ENCODE peak calls at places on chromosomes 11 and 22, in five cellular contexts. D is astrocyte of the spinal cord; S is mammary epithelial cell; E is HFF-Myc; C is CD4-positive, alpha-beta T cell. I is an unnamed sample.
A peak's percentile ranks its signal among the peaks of the same experiment; 100 is the strongest.

GRCh38 chr11:102560555-102561011 is 30.0 kb upstream of the MMP7 start:
- DNase-seq in D (peak; percentile 88), S (peak; percentile 85), E (peak; percentile 42), C (no peak), I (no peak)

GRCh38 chr22:20550851-20551744 is 43.7 kb downstream of the MED15 start:
- DNase-seq in D (peak; percentile 71), S (no peak), E (no peak), C (peak; percentile 47), I (peak; percentile 44)

GRCh38 chr22:22750335-22751042 is 106.1 kb downstream of the GGTLC2 start:
- DNase-seq in D (no peak), S (no peak), E (no peak), C (no peak), I (no peak)

GRCh38 chr11:13308704-13309103 is 31.1 kb downstream of the BMAL1 start:
- DNase-seq in D (no peak), S (no peak), E (no peak), C (no peak), I (no peak)

GRCh38 chr11:19982761-19983495 is 177.3 kb downstream of the DBX1 start:
- DNase-seq in D (peak; percentile 43), S (no peak), E (no peak), C (no peak), I (no peak)

GRCh38 chr11:116955949-116956348 is 118.5 kb upstream of the APOA1 start:
- DNase-seq in D (no peak), S (no peak), E (no peak), C (no peak), I (no peak)

GRCh38 chr22:40953446-40953845 is 2.3 kb downstream of the RBX1 start:
- DNase-seq in D (no peak), S (no peak), E (no peak), C (no peak), I (no peak)

GRCh38 chr11:34331329-34331728 is 26.5 kb downstream of the ABTB2 start:
- DNase-seq in D (peak; percentile 86), S (peak; percentile 62), E (peak; percentile 75), C (no peak), I (no peak)

GRCh38 chr11:1181858-1182535 is 24.2 kb downstream of the MUC5AC start:
- DNase-seq in D (no peak), S (no peak), E (no peak), C (no peak), I (no peak)

GRCh38 chr11:9060700-9061111 is 30.7 kb downstream of the SCUBE2 start:
- DNase-seq in D (no peak), S (no peak), E (no peak), C (no peak), I (no peak)

GRCh38 chr22:28171135-28171534 is 252.1 kb upstream of the PITPNB start:
- DNase-seq in D (peak; percentile 16), S (no peak), E (no peak), C (no peak), I (no peak)

GRCh38 chr11:112012877-112013276 is 12.3 kb upstream of the DLAT start:
- DNase-seq in D (peak; percentile 35), S (no peak), E (no peak), C (no peak), I (no peak)

GRCh38 chr22:48338793-48339705 is 1488.6 kb downstream of the BRD1 start:
- DNase-seq in D (no peak), S (no peak), E (no peak), C (no peak), I (no peak)

GRCh38 chr11:88208742-88209141 is 33.5 kb upstream of the RAB38 start:
- DNase-seq in D (no peak), S (peak; percentile 4), E (no peak), C (no peak), I (no peak)

GRCh38 chr11:86477495-86478155 is 102.9 kb downstream of the CCDC81 start:
- DNase-seq in D (peak; percentile 82), S (no peak), E (no peak), C (no peak), I (no peak)

GRCh38 chr11:134756811-134757540 is 344.9 kb upstream of the B3GAT1 start:
- DNase-seq in D (no peak), S (no peak), E (no peak), C (no peak), I (no peak)

GRCh38 chr11:1851437-1852180 is 1.3 kb upstream of the LSP1 start:
- DNase-seq in D (no peak), S (no peak), E (no peak), C (no peak), I (no peak)

GRCh38 chr11:27184458-27185312 is 144.1 kb downstream of the BBOX1 start:
- DNase-seq in D (no peak), S (peak; percentile 30), E (no peak), C (no peak), I (no peak)

GRCh38 chr11:48109046-48109666 is 107.5 kb upstream of the OR4B1 start:
- DNase-seq in D (peak; percentile 64), S (peak; percentile 35), E (no peak), C (no peak), I (no peak)

GRCh38 chr11:111456086-111456858 is 55.9 kb downstream of the BTG4 start:
- DNase-seq in D (no peak), S (no peak), E (no peak), C (no peak), I (no peak)

GRCh38 chr11:1921576-1922141 is 2.2 kb downstream of the TNNT3 start:
- DNase-seq in D (no peak), S (no peak), E (no peak), C (no peak), I (no peak)

GRCh38 chr11:1102221-1102971 is 27.7 kb downstream of the MUC2 start:
- DNase-seq in D (no peak), S (no peak), E (no peak), C (no peak), I (no peak)

GRCh38 chr11:133953999-133954398 is 2.8 kb downstream of the IGSF9B start:
- DNase-seq in D (no peak), S (no peak), E (no peak), C (no peak), I (no peak)

GRCh38 chr22:44668190-44668885 is 33.7 kb upstream of the PRR5 start:
- DNase-seq in D (no peak), S (no peak), E (no peak), C (peak; percentile 18), I (no peak)

GRCh38 chr22:24144056-24144455 is 37.2 kb upstream of the SUSD2 start:
- DNase-seq in D (no peak), S (no peak), E (no peak), C (no peak), I (no peak)

GRCh38 chr11:132072880-132073213 is 702.4 kb downstream of the NTM start:
- DNase-seq in D (no peak), S (no peak), E (no peak), C (no peak), I (no peak)

GRCh38 chr11:35907648-35908431 is 36.0 kb upstream of the LDLRAD3 start:
- DNase-seq in D (peak; percentile 92), S (peak; percentile 83), E (peak; percentile 22), C (no peak), I (no peak)

GRCh38 chr22:47548953-47549740 is 786.7 kb downstream of the TBC1D22A start:
- DNase-seq in D (no peak), S (no peak), E (no peak), C (no peak), I (no peak)

GRCh38 chr11:93734427-93735222 is 6.7 kb downstream of the TAF1D start:
- DNase-seq in D (no peak), S (no peak), E (no peak), C (no peak), I (no peak)

GRCh38 chr22:49638788-49639187 is 188.9 kb downstream of the BRD1 start:
- DNase-seq in D (peak; percentile 12), S (no peak), E (no peak), C (no peak), I (no peak)

GRCh38 chr11:75014129-75014528 is 25.4 kb downstream of the NEU3 start:
- DNase-seq in D (peak; percentile 63), S (peak; percentile 36), E (peak; percentile 61), C (no peak), I (no peak)
- TF ChIP-seq CTCF in D (peak; percentile 15), S (peak; percentile 26), E (no peak), C (no peak), I (no peak)

GRCh38 chr22:36546092-36546804 is 17.3 kb upstream of the EIF3D start:
- DNase-seq in D (peak; percentile 47), S (no peak), E (no peak), C (no peak), I (peak; percentile 41)
- TF ChIP-seq CTCF in D (peak; percentile 62), S (peak; percentile 64), E (peak; percentile 47), C (no peak), I (peak; percentile 79)

GRCh38 chr11:68021167-68021787 is 9.2 kb upstream of the NDUFS8 start:
- DNase-seq in D (no peak), S (no peak), E (no peak), C (no peak), I (no peak)

GRCh38 chr11:68019486-68019885 is 9.4 kb downstream of the ALDH3B1 start:
- DNase-seq in D (no peak), S (no peak), E (no peak), C (no peak), I (no peak)

GRCh38 chr11:68022531-68022930 is 8.0 kb upstream of the NDUFS8 start:
- DNase-seq in D (no peak), S (no peak), E (no peak), C (no peak), I (no peak)

GRCh38 chr11:68018730-68019190 is 8.6 kb downstream of the ALDH3B1 start:
- DNase-seq in D (no peak), S (no peak), E (no peak), C (no peak), I (no peak)

GRCh38 chr11:68020575-68020974 is 9.9 kb upstream of the NDUFS8 start:
- DNase-seq in D (no peak), S (no peak), E (no peak), C (no peak), I (no peak)
- TF ChIP-seq CTCF in D (peak; percentile 59), S (peak; percentile 41), E (peak; percentile 42), C (no peak), I (peak; percentile 46)

GRCh38 chr11:61699737-61700160 is 19.6 kb downstream of the DAGLA start:
- DNase-seq in D (no peak), S (no peak), E (no peak), C (no peak), I (no peak)

GRCh38 chr11:61700720-61701119 is 20.5 kb downstream of the DAGLA start:
- DNase-seq in D (no peak), S (peak; percentile 19), E (no peak), C (no peak), I (no peak)

GRCh38 chr11:61700221-61700620 is 20.0 kb downstream of the DAGLA start:
- DNase-seq in D (peak; percentile 36), S (peak; percentile 86), E (peak; percentile 53), C (no peak), I (no peak)

GRCh38 chr11:61702701-61703312 is 22.6 kb downstream of the DAGLA start:
- DNase-seq in D (no peak), S (no peak), E (no peak), C (no peak), I (no peak)

DNA sequence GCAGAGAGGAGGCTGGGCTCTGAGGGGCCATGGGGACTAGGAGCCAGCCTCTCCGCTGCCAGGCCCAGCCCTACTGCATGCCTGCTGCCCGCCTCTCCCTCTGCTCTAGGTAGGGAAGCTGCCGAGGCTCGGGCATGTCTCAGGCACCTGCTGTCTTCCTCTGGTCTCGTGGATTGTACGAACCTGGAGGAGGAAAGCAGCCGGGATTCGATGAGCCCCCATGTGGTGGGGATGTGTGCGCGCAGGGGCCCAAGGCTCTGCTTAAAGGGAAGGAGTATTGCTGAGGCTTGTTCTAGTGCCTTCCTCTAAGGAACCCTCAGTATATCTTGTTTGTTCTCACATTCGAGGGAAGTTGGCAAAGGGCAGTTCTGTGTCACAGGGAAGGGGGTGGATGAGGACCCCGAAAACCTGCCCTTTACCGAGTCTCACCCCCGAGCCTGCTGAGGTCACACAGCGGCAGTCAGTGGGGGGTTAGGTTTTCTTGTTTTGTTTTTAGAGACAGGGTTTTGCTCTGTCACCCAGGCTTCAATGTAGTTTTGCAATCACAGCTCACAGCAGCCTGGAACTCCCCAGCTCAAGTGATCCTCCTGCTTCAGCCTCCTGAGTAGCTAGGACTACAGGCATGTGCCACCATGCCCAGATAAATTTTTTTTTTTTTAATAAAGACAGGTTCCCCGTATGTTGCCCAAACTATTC is 21.3 kb downstream of the DAGLA start:
- DNase-seq in D (no peak), S (no peak), E (no peak), C (no peak), I (peak; percentile 40)
- TF ChIP-seq CTCF in D (peak; percentile 54), S (peak; percentile 13), E (peak; percentile 62), C (no peak), I (peak; percentile 58)